ENCODE peak calls at places on chromosomes 4 and X, in six cellular contexts. J is IMR-90, E is H9, H is mesenchymal stem cell, F is H1, G is neuronal stem cell. Q is an unnamed sample.

GRCh38 chr4:185142911-185143595 is at the start of gene SLC25A4:
- DNase-seq in J (peak), F (no peak), H (peak), E (peak), G (peak), Q (peak)

GRCh38 chr4:103372002-103372558 is 173.9 kb upstream of the CENPE start:
- DNase-seq in E (no peak), H (no peak), G (no peak), F (no peak), J (no peak), Q (no peak)

GRCh38 chrX:45022144-45022543 is 149.2 kb downstream of the KDM6A start:
- DNase-seq in E (no peak), H (no peak), G (no peak), F (no peak), J (no peak), Q (no peak)

GRCh38 chrX:154370300-154370881 is 4.0 kb downstream of the FLNA start:
- DNase-seq in F (no peak), J (no peak), G (no peak), E (no peak), H (no peak), Q (no peak)

GRCh38 chrX:39258331-39258730 is 457.1 kb downstream of the MID1IP1 start:
- DNase-seq in J (no peak), F (no peak), E (peak), H (no peak), G (no peak), Q (peak)

GRCh38 chr4:40722576-40723161 is 27.1 kb upstream of the NSUN7 start:
- DNase-seq in F (no peak), J (no peak), H (peak), G (no peak), E (no peak), Q (peak)

GRCh38 chr4:71266090-71266794 is 72.6 kb upstream of the SLC4A4 start:
- DNase-seq in H (peak), G (no peak), E (no peak), J (peak), F (no peak), Q (no peak)

GRCh38 chr4:125515016-125515415 is 200.3 kb downstream of the FAT4 start:
- DNase-seq in J (no peak), E (no peak), G (no peak), F (no peak), H (no peak), Q (no peak)

GRCh38 chr4:52244773-52245360 is 193.8 kb downstream of the SPATA18 start:
- DNase-seq in H (no peak), F (no peak), G (no peak), E (no peak), J (no peak), Q (no peak)

GRCh38 chr4:137705171-137705783 is 173.0 kb upstream of the PCDH18 start:
- DNase-seq in E (no peak), J (peak), F (no peak), H (peak), G (no peak), Q (no peak)

GRCh38 chr4:80184791-80185756 is 12.2 kb upstream of the PRDM8 start:
- DNase-seq in G (no peak), J (no peak), H (peak), F (no peak), E (peak), Q (no peak)

GRCh38 chrX:132292753-132293152 is 73.5 kb upstream of the RAP2C start:
- DNase-seq in E (peak), F (no peak), J (peak), G (peak), H (peak), Q (peak)

GRCh38 chrX:302975-303374 is 15.6 kb downstream of the GTPBP6 start:
- DNase-seq in E (no peak), F (no peak), J (no peak), H (no peak), G (no peak), Q (no peak)

GRCh38 chrX:145751943-145752342 is 65.7 kb upstream of the SLITRK2 start:
- DNase-seq in E (no peak), J (no peak), G (no peak), F (no peak), H (no peak), Q (no peak)

GRCh38 chrX:5644786-5645185 is 583.9 kb downstream of the NLGN4X start:
- DNase-seq in J (no peak), G (no peak), F (no peak), H (no peak), E (peak), Q (no peak)

GRCh38 chrX:154776753-154777152 is 14.1 kb downstream of the DKC1 start:
- DNase-seq in E (no peak), F (no peak), J (no peak), H (no peak), G (no peak), Q (no peak)

GRCh38 chr4:42078184-42078801 is 74.2 kb downstream of the BEND4 start:
- DNase-seq in H (no peak), E (no peak), J (no peak), G (no peak), F (no peak), Q (no peak)

GRCh38 chr4:23888421-23889319 is 1.2 kb downstream of the PPARGC1A start:
- DNase-seq in G (no peak), E (no peak), H (peak), J (peak), F (no peak), Q (peak)

GRCh38 chr4:123088521-123088920 is 166.1 kb upstream of the NUDT6 start:
- DNase-seq in E (no peak), G (no peak), H (no peak), F (no peak), J (no peak), Q (no peak)

GRCh38 chrX:129957241-129958099 is 25.0 kb upstream of the BCORL1 start:
- DNase-seq in E (peak), J (peak), H (peak), F (no peak), G (no peak), Q (peak)

GRCh38 chrX:5650904-5651303 is 577.8 kb downstream of the NLGN4X start:
- DNase-seq in G (no peak), J (no peak), H (no peak), E (peak), F (no peak), Q (no peak)

GRCh38 chr4:1351854-1352633 is 5.0 kb downstream of the UVSSA start:
- DNase-seq in J (peak), G (peak), E (peak), F (peak), H (peak), Q (peak)

GRCh38 chr4:3122081-3122563 is 47.6 kb downstream of the HTT start:
- DNase-seq in G (no peak), F (no peak), H (peak), J (peak), E (no peak), Q (peak)

GRCh38 chrX:10447577-10448214 is 172.7 kb downstream of the MID1 start:
- DNase-seq in G (no peak), H (no peak), E (no peak), F (no peak), J (peak), Q (peak)

GRCh38 chr4:6527259-6527658 is 47.7 kb upstream of the MAN2B2 start:
- DNase-seq in G (no peak), J (no peak), H (no peak), E (no peak), F (no peak), Q (no peak)

GRCh38 chr4:6526696-6527095 is 48.3 kb upstream of the MAN2B2 start:
- DNase-seq in F (no peak), G (no peak), H (no peak), E (peak), J (no peak), Q (no peak)

GRCh38 chr4:6526171-6526570 is 48.8 kb upstream of the MAN2B2 start:
- DNase-seq in E (no peak), H (no peak), G (no peak), J (no peak), F (no peak), Q (no peak)

GRCh38 chr4:6529021-6529420 is 46.0 kb upstream of the MAN2B2 start:
- DNase-seq in H (no peak), G (no peak), J (no peak), E (peak), F (no peak), Q (no peak)

GRCh38 chr4:6527683-6528595 is 47.0 kb upstream of the MAN2B2 start:
- DNase-seq in E (no peak), G (no peak), J (no peak), F (no peak), H (no peak), Q (no peak)
- H3K23ac ChIP-seq in E (no peak), G (peak), J (no peak), F (no peak), H (no peak), Q (no peak)

DNA sequence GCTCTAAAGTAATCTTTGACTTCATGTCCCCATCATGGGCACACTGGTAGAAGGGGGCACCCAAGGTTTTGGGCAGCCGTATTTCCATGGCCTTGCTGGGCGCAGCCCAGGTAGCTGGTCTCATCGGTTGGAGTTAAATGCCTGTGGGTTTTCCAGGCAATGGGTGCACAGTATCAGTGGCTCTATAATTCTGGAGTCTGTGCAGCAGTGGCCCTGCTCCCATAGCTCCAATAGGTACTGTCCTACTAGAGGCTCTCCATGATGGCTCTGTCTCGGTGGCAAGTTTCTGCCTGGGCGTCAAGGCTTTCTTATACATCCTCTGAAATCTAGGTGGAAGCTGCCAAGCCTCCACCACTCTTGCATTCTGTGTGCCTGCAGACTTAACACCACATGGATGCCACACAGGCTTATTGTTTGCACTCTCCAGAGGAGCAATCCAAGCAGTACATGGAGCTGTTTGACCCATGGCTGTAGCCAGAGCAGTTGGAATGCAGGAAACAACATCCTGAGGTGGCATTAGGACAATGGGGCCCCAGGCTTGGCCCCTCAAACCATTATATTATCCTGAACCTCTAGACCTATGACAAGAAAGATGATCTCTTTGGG is 60.5 kb upstream of the UGT8 start:
- DNase-seq in E (no peak), F (no peak), J (no peak), G (no peak), H (no peak), Q (no peak)
- H2AFZ ChIP-seq in E (no peak), F (no peak), J (no peak), G (no peak), H (no peak), Q (no peak)

DNA sequence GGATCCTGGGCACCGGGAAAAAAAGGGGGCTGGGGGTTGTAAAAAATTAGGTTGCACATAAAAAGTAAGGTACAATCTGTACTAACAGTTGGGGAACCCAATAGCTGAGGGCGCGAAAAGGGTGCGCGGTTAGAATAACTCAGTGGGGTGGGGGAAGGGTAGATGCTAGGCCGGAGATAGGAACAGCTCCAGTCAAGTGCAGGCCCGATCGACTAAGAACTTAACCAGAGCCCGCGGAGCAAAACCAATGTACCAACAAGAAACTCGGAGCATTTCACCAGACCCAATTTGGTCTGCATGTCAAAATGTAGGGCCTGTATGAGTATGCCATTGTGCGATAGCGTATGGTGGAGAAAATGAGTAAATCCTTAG is 1.3 kb downstream of the HNRNPD start:
- DNase-seq in F (no peak), H (peak), G (no peak), E (no peak), J (peak), Q (no peak)
- H2AK5ac ChIP-seq in F (no peak), H (no peak), G (no peak), E (no peak), J (no peak), Q (no peak)

GRCh38 chr4:26858947-26859401 is 1.7 kb upstream of the STIM2 start:
- DNase-seq in F (no peak), J (peak), G (no peak), H (peak), E (no peak), Q (no peak)
- H3K23ac ChIP-seq in F (no peak), J (no peak), G (no peak), H (no peak), E (no peak), Q (no peak)

GRCh38 chr4:82852751-82853053 is 38.3 kb downstream of the SEC31A start:
- DNase-seq in F (no peak), H (no peak), J (no peak), G (no peak), E (no peak), Q (no peak)

GRCh38 chr4:82851318-82851717 is 39.6 kb downstream of the SEC31A start:
- DNase-seq in H (no peak), G (no peak), E (no peak), J (no peak), F (no peak), Q (no peak)

GRCh38 chr4:82848706-82849105 is 42.2 kb downstream of the SEC31A start:
- DNase-seq in F (no peak), J (no peak), E (no peak), G (no peak), H (no peak), Q (no peak)

GRCh38 chr4:82850684-82851083 is 40.3 kb downstream of the SEC31A start:
- DNase-seq in G (no peak), F (no peak), J (no peak), E (no peak), H (no peak), Q (no peak)

DNA sequence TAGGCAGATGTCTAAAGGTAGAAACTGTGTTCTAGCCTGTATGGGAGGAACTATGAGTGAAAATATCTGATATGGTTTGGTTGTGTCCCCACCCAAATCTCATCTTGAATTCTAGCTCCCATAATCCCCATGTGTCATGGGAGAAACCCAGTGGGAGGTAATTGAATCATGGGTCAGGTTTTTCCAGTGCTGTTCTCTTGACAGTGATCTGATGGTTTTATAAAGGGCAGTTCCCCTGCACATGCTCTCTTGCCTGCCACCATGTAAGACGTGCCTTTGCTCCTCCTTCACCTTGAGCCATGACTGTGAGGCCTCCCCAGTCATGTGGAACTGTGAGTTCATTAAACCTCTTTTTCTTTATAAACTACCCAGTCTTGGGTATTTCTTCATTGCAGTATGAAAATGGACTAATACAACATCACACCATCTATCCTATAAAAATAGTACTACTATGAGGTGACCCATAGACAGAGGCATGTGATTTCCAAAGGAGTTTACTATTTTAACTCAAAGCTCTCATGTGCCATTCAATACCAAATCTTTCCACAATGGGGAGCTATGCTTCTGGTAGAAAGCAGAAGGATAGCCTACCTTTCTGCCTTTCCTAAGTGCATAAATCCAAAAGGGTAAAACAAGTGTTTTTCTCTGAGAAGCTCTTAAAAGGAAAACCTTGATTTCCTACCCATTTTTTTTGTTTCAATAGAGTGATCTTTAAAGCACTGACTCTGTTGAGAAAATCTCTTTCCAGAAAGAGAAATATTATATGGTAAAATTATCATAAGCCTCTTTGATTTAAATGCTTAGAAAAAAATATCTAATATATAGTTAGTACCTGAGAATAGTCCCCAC is 38.8 kb downstream of the SEC31A start:
- DNase-seq in H (peak), F (no peak), J (peak), G (peak), E (no peak), Q (no peak)
- H2AFZ ChIP-seq in H (no peak), F (no peak), J (no peak), G (no peak), E (no peak), Q (no peak)

GRCh38 chr4:6137747-6138135 is 62.6 kb downstream of the JAKMIP1 start:
- DNase-seq in J (no peak), G (no peak), E (no peak), H (no peak), F (no peak), Q (no peak)
- H2AK5ac ChIP-seq in J (no peak), G (peak), E (no peak), H (no peak), F (no peak), Q (no peak)

DNA sequence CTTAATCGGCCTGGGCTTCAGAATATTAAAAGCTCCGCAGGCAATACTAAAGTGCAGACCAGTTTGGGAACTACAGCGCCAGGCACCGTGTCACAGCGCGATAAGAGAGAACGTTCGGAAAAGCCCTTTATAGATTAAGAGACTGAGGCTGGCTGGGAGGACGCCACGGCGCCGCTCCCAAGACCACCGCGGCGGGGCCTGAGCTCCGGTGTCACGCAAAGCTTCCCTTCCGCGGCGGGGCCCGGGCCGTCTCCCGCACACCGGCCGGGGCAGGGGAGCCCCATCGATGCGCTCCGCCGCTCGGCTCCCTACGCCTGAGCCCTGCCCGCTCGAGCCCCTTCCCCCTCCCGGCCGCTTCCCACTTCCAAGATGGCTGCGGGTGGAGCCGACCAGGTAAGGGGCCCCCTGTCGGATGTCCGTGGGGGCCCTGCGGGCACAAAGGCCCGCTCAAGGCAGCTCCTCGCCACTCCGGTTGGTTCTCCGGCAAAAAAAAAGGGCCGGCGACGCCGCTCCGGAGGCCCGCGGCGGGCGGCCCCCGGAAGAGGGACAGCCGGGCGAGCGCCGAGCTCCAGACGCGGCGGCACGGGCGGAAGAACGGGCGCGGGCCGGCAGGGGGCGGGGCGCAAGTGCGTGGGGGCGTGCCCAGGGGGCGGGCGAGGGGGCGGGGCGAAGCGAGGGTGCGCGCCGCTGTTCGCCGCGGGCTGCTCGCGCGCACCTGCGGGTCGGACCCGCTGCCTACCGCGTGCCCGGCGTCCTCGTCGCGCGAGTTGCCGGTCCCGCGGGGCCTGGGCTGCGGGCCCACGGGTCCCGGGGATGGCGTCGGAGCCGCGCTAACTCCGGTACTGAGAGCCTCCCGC is at the start of gene TBC1D14:
- DNase-seq in H (peak), G (peak), J (peak), F (no peak), E (peak), Q (peak)
- H3K23ac ChIP-seq in H (no peak), G (peak), J (peak), F (no peak), E (no peak), Q (no peak)

GRCh38 chr4:34486964-34487363 is 1757.3 kb downstream of the ARAP2 start:
- DNase-seq in F (no peak), E (no peak), J (no peak), G (no peak), H (no peak), Q (no peak)
- H2AFZ ChIP-seq in F (no peak), E (no peak), J (no peak), G (no peak), H (no peak), Q (no peak)